ENCODE peak calls at places on chromosomes 2 and 18, in nine cellular contexts. X, G, K, C, N, T, P, F and S are unnamed samples.

GRCh38 chr18:136433-136832 is 21.9 kb upstream of the USP14 start:
- DNase-seq in X (no peak), G (no peak), K (no peak), C (no peak), N (no peak), T (no peak), P (no peak), F (peak), S (no peak)

GRCh38 chr2:240925191-240925575 is 19.0 kb downstream of the CROCC2 start:
- DNase-seq in X (no peak), G (no peak), K (no peak), C (no peak), N (peak), T (peak), P (no peak), F (peak), S (no peak)

GRCh38 chr2:131030478-131030971 is 62.7 kb downstream of the FAM168B start:
- DNase-seq in X (no peak), G (no peak), K (no peak), C (no peak), N (peak), T (peak), P (no peak), F (no peak), S (no peak)

GRCh38 chr2:201643216-201643651 is at the start of gene TMEM237:
- DNase-seq in X (peak), G (no peak), K (peak), C (peak), N (no peak), T (no peak), P (peak), F (peak), S (no peak)

GRCh38 chr2:127332335-127332734 is 38.4 kb upstream of the ERCC3 start:
- DNase-seq in X (no peak), G (no peak), K (no peak), C (no peak), N (no peak), T (no peak), P (no peak), F (no peak), S (no peak)

GRCh38 chr2:63992061-63992685 is 27.1 kb downstream of the VPS54 start:
- DNase-seq in X (no peak), G (no peak), K (peak), C (no peak), N (no peak), T (no peak), P (no peak), F (no peak), S (no peak)

GRCh38 chr2:209600257-209601180 is 171.1 kb upstream of the UNC80 start:
- DNase-seq in X (no peak), G (no peak), K (no peak), C (no peak), N (no peak), T (no peak), P (no peak), F (no peak), S (no peak)

GRCh38 chr18:24778810-24779418 is 318.5 kb downstream of the HRH4 start:
- DNase-seq in X (no peak), G (no peak), K (no peak), C (no peak), N (no peak), T (no peak), P (no peak), F (no peak), S (no peak)

GRCh38 chr2:27854224-27854623 is 36.0 kb downstream of the RBKS start:
- DNase-seq in X (no peak), G (no peak), K (no peak), C (no peak), N (no peak), T (no peak), P (no peak), F (no peak), S (no peak)

GRCh38 chr2:207236156-207236935 is 70.6 kb upstream of the KLF7 start:
- DNase-seq in X (no peak), G (no peak), K (peak), C (no peak), N (no peak), T (no peak), P (no peak), F (no peak), S (no peak)

GRCh38 chr2:119678021-119678656 is 862 bp upstream of the TMEM177 start:
- DNase-seq in X (no peak), G (no peak), K (no peak), C (no peak), N (no peak), T (no peak), P (no peak), F (no peak), S (no peak)

GRCh38 chr2:240396623-240397541 is 38.6 kb upstream of the GPC1 start:
- DNase-seq in X (peak), G (no peak), K (no peak), C (no peak), N (peak), T (no peak), P (no peak), F (no peak), S (no peak)

GRCh38 chr2:2157400-2157799 is 173.7 kb downstream of the MYT1L start:
- DNase-seq in X (no peak), G (no peak), K (no peak), C (no peak), N (no peak), T (no peak), P (no peak), F (no peak), S (no peak)

GRCh38 chr2:201618744-201619654 is 24.3 kb downstream of the TMEM237 start:
- DNase-seq in X (peak), G (no peak), K (peak), C (peak), N (no peak), T (peak), P (peak), F (no peak), S (no peak)

GRCh38 chr2:185700883-185701282 is 37.7 kb upstream of the FSIP2 start:
- DNase-seq in X (no peak), G (no peak), K (no peak), C (no peak), N (no peak), T (no peak), P (no peak), F (no peak), S (no peak)

GRCh38 chr18:3875961-3876360 is 426.0 kb downstream of the TGIF1 start:
- DNase-seq in X (no peak), G (no peak), K (no peak), C (no peak), N (no peak), T (no peak), P (no peak), F (no peak), S (no peak)
- H3K4me3 ChIP-seq in X (no peak), G (no peak), K (no peak), C (no peak), N (no peak), T (no peak), P (no peak), F (no peak), S (no peak)

GRCh38 chr2:74675090-74675489 is 21.0 kb downstream of the SEMA4F start:
- DNase-seq in X (no peak), G (no peak), K (no peak), C (no peak), N (no peak), T (no peak), P (no peak), F (no peak), S (no peak)
- TF ChIP-seq CTCF in X (no peak), G (peak), K (no peak), C (no peak), N (no peak), T (no peak), P (peak), F (no peak), S (no peak)

GRCh38 chr18:31738460-31739407 is 21.9 kb downstream of the SLC25A52 start:
- DNase-seq in X (no peak), G (peak), K (no peak), C (no peak), N (no peak), T (no peak), P (no peak), F (no peak), S (no peak)
- H3K4me3 ChIP-seq in X (no peak), G (no peak), K (no peak), C (no peak), N (no peak), T (no peak), P (no peak), F (no peak), S (no peak)

GRCh38 chr2:174607584-174607983 is 10.0 kb upstream of the WIPF1 start:
- DNase-seq in X (no peak), G (no peak), K (no peak), C (no peak), N (no peak), T (no peak), P (no peak), F (no peak), S (no peak)

GRCh38 chr2:174606336-174606735 is 8.7 kb upstream of the WIPF1 start:
- DNase-seq in X (peak), G (no peak), K (no peak), C (no peak), N (no peak), T (no peak), P (peak), F (peak), S (no peak)

GRCh38 chr2:174607989-174608865 is 10.6 kb upstream of the WIPF1 start:
- DNase-seq in X (no peak), G (no peak), K (no peak), C (no peak), N (no peak), T (no peak), P (no peak), F (peak), S (peak)

GRCh38 chr2:174603280-174603679 is 5.7 kb upstream of the WIPF1 start:
- DNase-seq in X (peak), G (no peak), K (peak), C (peak), N (no peak), T (peak), P (peak), F (peak), S (no peak)

DNA sequence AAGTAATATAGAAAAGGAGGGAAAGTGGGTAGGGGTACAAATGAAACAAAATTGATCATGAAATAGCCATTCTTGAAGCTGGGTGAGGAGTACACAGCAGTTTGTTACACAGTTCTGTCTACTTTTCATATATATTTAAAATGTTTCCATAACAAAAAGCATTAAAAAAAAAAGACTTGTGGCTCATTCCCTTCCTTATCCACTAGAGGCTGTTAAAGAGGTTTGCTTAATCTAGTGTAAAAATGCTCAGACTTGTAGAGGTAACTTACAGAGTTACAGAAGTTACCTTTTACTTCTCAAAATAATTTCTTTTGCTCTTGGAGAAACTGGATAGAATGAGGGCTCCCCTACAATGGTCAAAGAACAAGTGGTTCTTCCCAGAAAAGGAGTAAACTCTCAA is 8.1 kb upstream of the WIPF1 start:
- DNase-seq in X (peak), G (no peak), K (peak), C (no peak), N (no peak), T (no peak), P (peak), F (peak), S (no peak)
- TF ChIP-seq CTCF in X (peak), G (peak), K (peak), C (peak), N (peak), T (peak), P (peak), F (peak), S (peak)

DNA sequence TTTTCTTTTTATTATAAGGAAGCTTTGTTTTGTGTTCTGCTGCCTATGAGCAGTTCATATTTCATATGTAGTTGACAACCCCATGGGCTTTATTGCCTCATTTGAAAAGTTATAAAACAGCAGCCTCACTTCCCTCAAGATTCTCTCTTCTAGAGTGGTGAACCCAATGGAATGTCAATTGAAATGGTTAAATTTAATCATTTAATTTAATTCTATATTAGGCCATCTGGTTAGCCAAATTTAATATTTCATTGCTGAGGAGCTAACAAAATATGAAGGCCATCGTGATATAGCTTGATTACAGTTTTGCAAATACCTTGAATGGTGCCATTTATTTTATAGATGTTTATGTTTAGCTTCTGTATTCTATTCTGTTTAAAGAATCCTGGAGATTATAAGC is 72.7 kb upstream of the DOCK10 start:
- DNase-seq in X (no peak), G (no peak), K (no peak), C (no peak), N (no peak), T (no peak), P (no peak), F (no peak), S (no peak)
- H3K4me3 ChIP-seq in X (no peak), G (no peak), K (no peak), C (no peak), N (no peak), T (no peak), P (no peak), F (no peak), S (no peak)